ENCODE peak calls at places on chromosomes 3 and 15, in four cellular contexts. One of them, this sample, is unnamed.

GRCh38 chr3:172034786-172035685 is 4.3 kb upstream of the FNDC3B start:
- DNase-seq in K562: peak
- DNase-seq in HepG2: no peak
- DNase-seq in GM12878: no peak
- DNase-seq in this sample: peak

GRCh38 chr15:29708519-29708918 is 113.7 kb downstream of the TJP1 start:
- DNase-seq in K562: no peak
- DNase-seq in HepG2: no peak
- DNase-seq in GM12878: no peak
- DNase-seq in this sample: no peak

GRCh38 chr15:101049856-101050646 is 130.9 kb downstream of the LRRK1 start:
- DNase-seq in K562: no peak
- DNase-seq in HepG2: no peak
- DNase-seq in GM12878: no peak
- DNase-seq in this sample: no peak

GRCh38 chr3:123449092-123449985 is 449 bp upstream of the ADCY5 start:
- DNase-seq in K562: peak
- DNase-seq in HepG2: no peak
- DNase-seq in GM12878: no peak
- DNase-seq in this sample: peak

GRCh38 chr3:126306397-126306796 is 50.8 kb downstream of the KLF15 start:
- DNase-seq in K562: no peak
- DNase-seq in HepG2: no peak
- DNase-seq in GM12878: no peak
- DNase-seq in this sample: no peak

GRCh38 chr15:39172380-39173281 is 408.2 kb upstream of the THBS1 start:
- DNase-seq in K562: no peak
- DNase-seq in HepG2: peak
- DNase-seq in GM12878: no peak
- DNase-seq in this sample: no peak

GRCh38 chr15:70562906-70563305 is 200.5 kb downstream of the UACA start:
- DNase-seq in K562: no peak
- DNase-seq in HepG2: no peak
- DNase-seq in GM12878: no peak
- DNase-seq in this sample: no peak

GRCh38 chr3:129702934-129703712 is 96.6 kb upstream of the PLXND1 start:
- DNase-seq in K562: no peak
- DNase-seq in HepG2: no peak
- DNase-seq in GM12878: no peak
- DNase-seq in this sample: no peak

GRCh38 chr3:37864904-37865303 is 3.2 kb downstream of the CTDSPL start:
- DNase-seq in K562: no peak
- DNase-seq in HepG2: peak
- DNase-seq in GM12878: no peak
- DNase-seq in this sample: no peak

DNA sequence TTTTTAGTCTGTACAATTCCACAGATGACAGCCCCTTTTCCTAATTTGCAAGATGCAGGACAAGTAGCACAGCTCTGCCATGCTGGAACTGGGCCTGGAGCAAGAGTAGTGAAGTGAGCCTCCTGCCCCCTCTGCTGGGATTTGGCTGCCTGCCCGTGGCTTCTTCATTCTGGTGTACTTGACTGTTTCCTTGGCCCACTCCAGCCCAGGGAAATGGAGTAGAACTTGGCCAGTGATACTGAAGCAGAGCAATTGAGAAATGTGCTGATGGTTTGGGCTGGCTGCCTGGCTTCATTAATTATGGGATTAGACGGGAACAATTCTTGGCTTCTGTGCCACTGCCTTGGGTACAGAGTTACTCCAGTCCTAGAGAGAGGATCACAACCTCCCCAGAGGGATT is 2.8 kb downstream of the GPD1L start:
- DNase-seq in K562: no peak
- DNase-seq in HepG2: no peak
- DNase-seq in GM12878: no peak
- DNase-seq in this sample: no peak
- TF ChIP-seq TARDBP in K562: no peak
- TF ChIP-seq TARDBP in HepG2: no peak
- TF ChIP-seq TARDBP in GM12878: no peak
- TF ChIP-seq TARDBP in this sample: no peak

GRCh38 chr3:74489393-74489792 is 125.1 kb downstream of the CNTN3 start:
- DNase-seq in K562: no peak
- DNase-seq in HepG2: no peak
- DNase-seq in GM12878: no peak
- DNase-seq in this sample: no peak
- TF ChIP-seq TARDBP in K562: no peak
- TF ChIP-seq TARDBP in HepG2: no peak
- TF ChIP-seq TARDBP in GM12878: no peak
- TF ChIP-seq TARDBP in this sample: no peak

GRCh38 chr15:81326466-81327212 is 2.7 kb upstream of the STARD5 start:
- DNase-seq in K562: no peak
- DNase-seq in HepG2: no peak
- DNase-seq in GM12878: no peak
- DNase-seq in this sample: no peak
- TF ChIP-seq TARDBP in K562: no peak
- TF ChIP-seq TARDBP in HepG2: no peak
- TF ChIP-seq TARDBP in GM12878: no peak
- TF ChIP-seq TARDBP in this sample: no peak

GRCh38 chr15:88950600-88951160 is 37.5 kb upstream of the MFGE8 start:
- DNase-seq in K562: no peak
- DNase-seq in HepG2: no peak
- DNase-seq in GM12878: no peak
- DNase-seq in this sample: no peak

GRCh38 chr15:88956906-88957305 is 43.7 kb upstream of the MFGE8 start:
- DNase-seq in K562: no peak
- DNase-seq in HepG2: no peak
- DNase-seq in GM12878: no peak
- DNase-seq in this sample: no peak

GRCh38 chr15:88949734-88950400 is 36.7 kb upstream of the MFGE8 start:
- DNase-seq in K562: no peak
- DNase-seq in HepG2: no peak
- DNase-seq in GM12878: peak
- DNase-seq in this sample: no peak

GRCh38 chr15:88956263-88956662 is 43.1 kb upstream of the MFGE8 start:
- DNase-seq in K562: no peak
- DNase-seq in HepG2: no peak
- DNase-seq in GM12878: no peak
- DNase-seq in this sample: no peak

GRCh38 chr15:88954431-88955277 is 41.5 kb upstream of the MFGE8 start:
- DNase-seq in K562: no peak
- DNase-seq in HepG2: no peak
- DNase-seq in GM12878: no peak
- DNase-seq in this sample: no peak
- TF ChIP-seq TARDBP in K562: no peak
- TF ChIP-seq TARDBP in HepG2: no peak
- TF ChIP-seq TARDBP in GM12878: no peak
- TF ChIP-seq TARDBP in this sample: no peak

DNA sequence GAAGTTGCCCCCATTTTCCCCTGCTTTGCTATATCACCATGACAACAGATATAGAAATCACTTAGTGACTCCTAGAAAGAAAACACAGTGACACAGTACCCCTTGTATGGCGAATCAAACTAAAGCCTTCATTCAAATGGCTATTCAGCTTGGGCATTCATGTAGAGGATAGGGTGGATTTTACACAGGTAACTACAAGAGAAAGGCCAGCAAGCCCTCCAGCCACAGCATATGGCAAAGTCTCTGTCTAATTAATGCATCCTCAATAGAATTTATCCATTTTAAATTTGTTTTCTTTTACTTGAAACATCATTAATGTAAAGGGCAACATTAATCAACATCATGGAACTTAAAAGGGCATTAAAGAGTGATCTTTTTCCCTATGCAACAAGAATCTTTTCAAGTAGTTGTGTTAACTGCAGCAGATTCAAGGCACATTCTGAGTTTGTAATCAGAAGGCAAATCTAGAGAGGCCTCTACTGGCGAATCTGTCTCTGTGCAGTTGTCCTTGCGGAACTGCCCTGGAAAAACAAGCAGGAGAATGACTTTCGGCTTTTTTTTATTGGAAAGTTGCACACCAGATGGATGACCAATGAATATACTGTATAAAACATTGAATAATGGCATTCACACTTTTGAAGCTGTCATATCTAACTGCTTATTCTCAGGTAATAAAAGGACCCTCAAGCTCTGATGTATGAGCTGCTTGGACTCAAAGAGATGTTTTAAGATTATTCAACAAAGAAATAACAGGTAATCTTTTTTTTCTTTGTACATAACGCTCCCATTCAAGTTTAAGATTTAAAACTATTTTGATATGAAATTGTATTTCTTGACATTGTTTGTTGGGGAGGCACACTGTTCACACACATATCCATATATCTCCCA is 621.6 kb upstream of the AGTR1 start:
- DNase-seq in K562: no peak
- DNase-seq in HepG2: peak
- DNase-seq in GM12878: no peak
- DNase-seq in this sample: peak
- TF ChIP-seq TARDBP in K562: no peak
- TF ChIP-seq TARDBP in HepG2: no peak
- TF ChIP-seq TARDBP in GM12878: no peak
- TF ChIP-seq TARDBP in this sample: no peak

GRCh38 chr3:81742581-81742980 is 18.9 kb downstream of the GBE1 start:
- DNase-seq in K562: no peak
- DNase-seq in HepG2: no peak
- DNase-seq in GM12878: no peak
- DNase-seq in this sample: no peak

GRCh38 chr3:81744366-81744765 is 17.1 kb downstream of the GBE1 start:
- DNase-seq in K562: peak
- DNase-seq in HepG2: peak
- DNase-seq in GM12878: no peak
- DNase-seq in this sample: no peak

GRCh38 chr3:81743096-81744025 is 18.1 kb downstream of the GBE1 start:
- DNase-seq in K562: peak
- DNase-seq in HepG2: no peak
- DNase-seq in GM12878: no peak
- DNase-seq in this sample: no peak

GRCh38 chr3:81740731-81741130 is 20.7 kb downstream of the GBE1 start:
- DNase-seq in K562: no peak
- DNase-seq in HepG2: no peak
- DNase-seq in GM12878: no peak
- DNase-seq in this sample: no peak

GRCh38 chr3:81741214-81741613 is 20.2 kb downstream of the GBE1 start:
- DNase-seq in K562: no peak
- DNase-seq in HepG2: no peak
- DNase-seq in GM12878: no peak
- DNase-seq in this sample: no peak
- TF ChIP-seq TARDBP in K562: no peak
- TF ChIP-seq TARDBP in HepG2: no peak
- TF ChIP-seq TARDBP in GM12878: no peak
- TF ChIP-seq TARDBP in this sample: no peak

This sample was measured in HEK293T.